ENCODE peak calls at places on chromosome 19, in nine cellular contexts. T is right lobe of liver; S is NCI-H69; N is T-helper 9 cell; C is IMR-90; P is KG1; X is stimulated activated naive CD8-positive, alpha-beta T cell treated with anti-CD3 and anti-CD28 coated beads, Interleukin-15, Interleukin-2, amounts not matched to agents 100 U/mL and 50 U/mL, for 24 hours; J is fibroblast of gingiva; O is thoracic aorta. F is an unnamed sample.

GRCh38 chr19:42111811-42112210 is 20.4 kb downstream of the POU2F2 start:
- DNase-seq in P (no peak), S (no peak), C (peak), O (no peak), X (no peak), T (no peak), J (no peak), N (no peak), F (no peak)

GRCh38 chr19:4970558-4971423 is 1.9 kb downstream of the KDM4B start:
- DNase-seq in N (no peak), C (no peak), P (no peak), S (peak), T (no peak), J (no peak), X (no peak), O (no peak), F (no peak)

GRCh38 chr19:13712767-13713201 is 51.5 kb upstream of the MRI1 start:
- DNase-seq in T (no peak), C (no peak), J (no peak), O (no peak), S (no peak), X (no peak), P (no peak), N (no peak), F (no peak)

GRCh38 chr19:5585461-5586299 is 17.9 kb upstream of the TINCR start:
- DNase-seq in N (peak), S (no peak), O (no peak), J (no peak), T (peak), X (peak), P (no peak), C (no peak), F (peak)

GRCh38 chr19:12801466-12802266 is at the start of the genes PRDX2 and THSD8:
- DNase-seq in J (peak), T (peak), X (peak), S (peak), N (peak), O (no peak), P (peak), C (peak), F (peak)

GRCh38 chr19:16376649-16377048 is 52.0 kb downstream of the KLF2 start:
- DNase-seq in T (no peak), O (no peak), C (no peak), N (no peak), X (peak), S (peak), J (no peak), P (no peak), F (no peak)

GRCh38 chr19:8973501-8974091 is 36.6 kb downstream of the MUC16 start:
- DNase-seq in X (no peak), N (no peak), T (no peak), C (no peak), O (no peak), P (peak), J (no peak), S (no peak), F (no peak)

GRCh38 chr19:33064778-33065550 is at the start of gene RHPN2:
- DNase-seq in C (peak), O (no peak), X (peak), S (peak), T (peak), P (no peak), N (peak), J (peak), F (peak)

GRCh38 chr19:13978306-13978705 is 26.0 kb downstream of the DCAF15 start:
- DNase-seq in C (no peak), S (peak), P (no peak), T (no peak), N (no peak), J (no peak), O (peak), X (peak), F (peak)

GRCh38 chr19:16626796-16627193 is 1.2 kb downstream of the MED26 start:
- DNase-seq in T (no peak), X (peak), J (no peak), C (no peak), O (no peak), S (no peak), P (no peak), N (no peak), F (no peak)

GRCh38 chr19:51145926-51146493 is 3.9 kb downstream of the SIGLEC7 start:
- DNase-seq in X (no peak), P (no peak), C (no peak), T (no peak), J (no peak), O (no peak), N (no peak), S (no peak), F (no peak)

GRCh38 chr19:29285878-29286277 is 72.9 kb upstream of the UQCRFS1 start:
- DNase-seq in O (no peak), N (no peak), C (no peak), S (peak), X (peak), J (no peak), P (no peak), T (no peak), F (peak)

GRCh38 chr19:2648099-2648498 is 54.4 kb downstream of the GNG7 start:
- DNase-seq in P (no peak), C (no peak), S (no peak), T (no peak), J (no peak), X (no peak), O (no peak), N (no peak), F (no peak)

GRCh38 chr19:13149628-13150186 is 468 bp downstream of the STX10 start:
- DNase-seq in T (peak), O (no peak), X (peak), N (no peak), P (no peak), C (no peak), J (no peak), S (peak), F (no peak)

F was measured in midbrain.